ENCODE peak calls at places on chromosomes 4 and X, in eight cellular contexts. Y, M, Z, H, W, U, D and A are unnamed samples.

GRCh38 chrX:39261446-39262147 is 460.3 kb downstream of the MID1IP1 start:
- DNase-seq in Y (no peak), M (no peak), Z (peak; percentile 53), H (no peak), W (no peak), U (no peak), D (peak; percentile 1), A (peak; percentile 40)

GRCh38 chrX:152638443-152638904 is 779 bp downstream of the GABRQ start:
- DNase-seq in Y (no peak), M (no peak), Z (no peak), H (no peak), W (no peak), U (no peak), D (no peak), A (no peak)

GRCh38 chrX:17744896-17745523 is 7.7 kb downstream of the SCML1 start:
- DNase-seq in Y (no peak), M (no peak), Z (peak; percentile 21), H (no peak), W (no peak), U (no peak), D (no peak), A (peak; percentile 0)

GRCh38 chr4:161952382-161952781 is 211.4 kb downstream of the FSTL5 start:
- DNase-seq in Y (no peak), M (no peak), Z (peak; percentile 47), H (no peak), W (no peak), U (no peak), D (no peak), A (no peak)

GRCh38 chr4:14264437-14264836 is 636.9 kb upstream of the BOD1L1 start:
- DNase-seq in Y (no peak), M (no peak), Z (no peak), H (no peak), W (no peak), U (no peak), D (no peak), A (no peak)

GRCh38 chr4:37631551-37631950 is 54.6 kb downstream of the RELL1 start:
- DNase-seq in Y (no peak), M (peak; percentile 40), Z (no peak), H (no peak), W (no peak), U (peak; percentile 44), D (no peak), A (no peak)

GRCh38 chrX:53312946-53313745 is 31.8 kb upstream of the IQSEC2 start:
- DNase-seq in Y (no peak), M (peak; percentile 36), Z (peak; percentile 56), H (peak; percentile 60), W (no peak), U (peak; percentile 78), D (peak; percentile 70), A (peak; percentile 70)

GRCh38 chrX:119015407-119016242 is 41.2 kb downstream of the LONRF3 start:
- DNase-seq in Y (no peak), M (peak; percentile 21), Z (peak; percentile 90), H (no peak), W (no peak), U (peak; percentile 43), D (peak; percentile 14), A (no peak)

GRCh38 chr4:52984469-52984868 is 122.4 kb downstream of the RASL11B start:
- DNase-seq in Y (no peak), M (no peak), Z (no peak), H (no peak), W (no peak), U (no peak), D (no peak), A (no peak)

GRCh38 chr4:122831515-122832196 is 5.0 kb downstream of the FGF2 start:
- DNase-seq in Y (no peak), M (no peak), Z (no peak), H (no peak), W (no peak), U (no peak), D (no peak), A (no peak)

GRCh38 chr4:181821039-181822004 is 421.9 kb upstream of the TENM3 start:
- DNase-seq in Y (no peak), M (no peak), Z (no peak), H (no peak), W (no peak), U (no peak), D (no peak), A (no peak)

GRCh38 chr4:63728480-63729177 is 680.6 kb downstream of the TECRL start:
- DNase-seq in Y (no peak), M (no peak), Z (no peak), H (no peak), W (no peak), U (no peak), D (no peak), A (no peak)

GRCh38 chr4:13705521-13706035 is 78.1 kb upstream of the BOD1L1 start:
- DNase-seq in Y (peak; percentile 71), M (peak; percentile 40), Z (peak; percentile 1), H (no peak), W (no peak), U (no peak), D (no peak), A (no peak)

GRCh38 chrX:153668423-153669173 is 5.0 kb downstream of the PNCK start:
- DNase-seq in Y (peak; percentile 45), M (no peak), Z (no peak), H (no peak), W (no peak), U (no peak), D (no peak), A (no peak)

GRCh38 chr4:97670703-97671269 is 472.5 kb downstream of the STPG2 start:
- DNase-seq in Y (no peak), M (no peak), Z (no peak), H (no peak), W (no peak), U (no peak), D (no peak), A (no peak)

GRCh38 chr4:37666625-37667071 is 19.5 kb downstream of the RELL1 start:
- DNase-seq in Y (no peak), M (no peak), Z (peak; percentile 96), H (peak; percentile 36), W (no peak), U (peak; percentile 77), D (peak; percentile 55), A (no peak)

GRCh38 chr4:168803727-168804126 is 206.3 kb downstream of the CBR4 start:
- DNase-seq in Y (no peak), M (peak; percentile 55), Z (peak; percentile 89), H (no peak), W (no peak), U (no peak), D (no peak), A (no peak)

DNA sequence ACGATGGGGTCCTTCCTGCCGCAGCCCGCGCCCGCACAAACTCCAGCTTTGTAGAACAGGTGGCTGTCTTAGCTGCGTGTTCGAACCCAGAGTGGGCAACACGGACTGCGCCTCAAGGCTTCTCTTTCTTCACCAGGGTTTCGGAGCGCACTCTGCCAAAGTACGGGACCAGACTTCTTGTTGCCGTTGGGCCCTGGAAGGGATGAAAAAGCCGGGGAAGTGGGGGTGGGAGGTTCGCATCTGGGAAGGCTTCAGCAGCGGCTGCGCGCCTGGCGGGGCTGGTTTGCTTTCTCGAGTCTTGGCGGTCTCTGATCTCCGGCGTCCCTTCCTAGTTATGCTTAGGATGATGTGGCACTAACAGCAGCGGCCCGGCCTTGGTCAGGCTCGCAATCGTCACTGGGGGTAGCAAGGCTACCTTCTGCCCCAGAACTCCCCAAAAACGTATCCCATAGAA is 673 bp downstream of the PARM1 start:
- DNase-seq in Y (peak; percentile 49), M (peak; percentile 26), Z (peak; percentile 4), H (no peak), W (no peak), U (peak; percentile 28), D (no peak), A (no peak)
- TF ChIP-seq POLR2A in Y (no peak), M (no peak), Z (no peak), H (no peak), W (no peak), U (no peak), D (no peak), A (no peak)

GRCh38 chr4:8269535-8270417 is at the start of gene HTRA3:
- DNase-seq in Y (no peak), M (no peak), Z (peak; percentile 51), H (peak; percentile 45), W (no peak), U (peak; percentile 28), D (no peak), A (no peak)
- TF ChIP-seq POLR2A in Y (peak; percentile 59), M (no peak), Z (peak; percentile 75), H (peak; percentile 20), W (no peak), U (no peak), D (peak; percentile 45), A (no peak)

DNA sequence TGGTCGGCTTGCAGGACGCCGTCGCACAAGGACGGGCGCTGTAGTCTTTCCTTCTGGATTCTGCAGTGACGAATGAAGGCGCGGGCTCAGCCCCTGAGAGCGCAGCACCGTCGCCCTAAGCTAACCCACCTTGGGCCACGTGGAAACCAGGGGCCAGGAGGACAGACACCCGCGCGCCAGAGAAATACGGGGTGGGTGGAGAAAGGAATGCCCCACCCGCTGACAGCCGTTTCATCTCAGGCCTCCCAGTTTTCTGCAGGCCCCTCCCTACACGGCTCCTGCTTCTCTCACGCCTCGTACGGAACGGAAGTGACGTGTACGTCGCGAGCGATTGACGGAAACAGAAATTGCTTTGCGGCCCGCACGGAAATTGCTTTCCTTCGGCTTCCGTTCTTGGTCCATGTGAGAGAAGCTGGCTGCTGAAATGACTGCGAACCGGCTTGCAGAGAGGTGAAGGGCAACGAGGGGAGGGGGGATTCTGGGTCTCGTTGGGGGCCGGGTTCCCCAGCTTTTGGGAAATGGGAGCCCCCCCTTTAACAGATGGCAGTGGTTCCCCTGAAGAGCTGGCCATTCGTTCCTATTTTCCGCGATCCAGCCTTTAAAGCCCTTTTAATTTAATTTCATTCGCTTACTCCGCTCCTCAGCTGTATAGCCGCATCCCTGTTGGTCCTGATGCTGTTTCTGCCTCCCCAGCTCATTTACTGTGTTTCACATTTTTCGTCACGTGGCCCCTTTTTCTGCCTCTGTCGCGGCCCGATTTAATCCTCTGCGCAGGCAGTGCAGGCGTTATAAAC is at the start of gene UTP14A:
- DNase-seq in Y (peak; percentile 91), M (peak; percentile 80), Z (peak; percentile 88), H (peak; percentile 70), W (no peak), U (peak; percentile 88), D (peak; percentile 57), A (peak; percentile 92)
- TF ChIP-seq POLR2A in Y (peak; percentile 47), M (peak; percentile 20), Z (peak; percentile 61), H (no peak), W (no peak), U (no peak), D (peak; percentile 46), A (peak; percentile 71)

GRCh38 chr4:129095811-129096454 is at the start of gene C4orf33:
- DNase-seq in Y (peak; percentile 78), M (peak; percentile 43), Z (peak; percentile 87), H (peak; percentile 53), W (no peak), U (peak; percentile 74), D (peak; percentile 45), A (peak; percentile 86)

GRCh38 chr4:129098578-129098977 is 2.6 kb downstream of the C4orf33 start:
- DNase-seq in Y (no peak), M (no peak), Z (no peak), H (no peak), W (no peak), U (no peak), D (no peak), A (peak; percentile 10)

GRCh38 chr4:129092636-129093172 is 635 bp downstream of the SCLT1 start:
- DNase-seq in Y (no peak), M (no peak), Z (no peak), H (no peak), W (no peak), U (no peak), D (no peak), A (peak; percentile 59)

GRCh38 chr4:129094347-129094746 is 1.0 kb upstream of the SCLT1 start:
- DNase-seq in Y (no peak), M (no peak), Z (no peak), H (no peak), W (no peak), U (no peak), D (no peak), A (peak; percentile 25)

GRCh38 chr4:129093173-129093974 is at the start of gene SCLT1:
- DNase-seq in Y (peak; percentile 99), M (peak; percentile 99), Z (peak; percentile 99), H (peak; percentile 97), W (peak; percentile 99), U (peak; percentile 100), D (peak; percentile 71), A (peak; percentile 99)
- TF ChIP-seq POLR2A in Y (peak; percentile 82), M (peak; percentile 93), Z (peak; percentile 64), H (peak; percentile 75), W (no peak), U (no peak), D (peak; percentile 53), A (peak; percentile 99)